ENCODE peak calls at places on chromosome 13, in four cellular contexts. V is osteoblast, F is PC-3, H is endothelial cell of umbilical vein. G is an unnamed sample.

GRCh38 chr13:101554420-101555125 is 102.1 kb downstream of the ITGBL1 start:
- DNase-seq in V (no peak), F (peak; percentile 31), H (no peak), G (no peak)

GRCh38 chr13:27304611-27305010 is 34.0 kb downstream of the RASL11A start:
- DNase-seq in V (peak; percentile 9), F (no peak), H (no peak), G (no peak)

GRCh38 chr13:24709186-24709913 is 29.1 kb downstream of the ATP12A start:
- DNase-seq in V (no peak), F (no peak), H (no peak), G (no peak)

GRCh38 chr13:53004605-53005004 is 24.0 kb upstream of the OLFM4 start:
- DNase-seq in V (no peak), F (no peak), H (no peak), G (no peak)

GRCh38 chr13:93956416-93956815 is 523.1 kb downstream of the DCT start:
- DNase-seq in V (no peak), F (no peak), H (no peak), G (peak; percentile 49)

GRCh38 chr13:110352735-110353134 is 45.7 kb downstream of the COL4A2 start:
- DNase-seq in V (no peak), F (no peak), H (no peak), G (no peak)

GRCh38 chr13:111177081-111177711 is 62.1 kb downstream of the ARHGEF7 start:
- DNase-seq in V (no peak), F (no peak), H (peak; percentile 95), G (peak; percentile 86)

GRCh38 chr13:36981156-36981743 is 17.9 kb downstream of the ALG5 start:
- DNase-seq in V (no peak), F (peak; percentile 62), H (peak; percentile 75), G (peak; percentile 53)

GRCh38 chr13:75255159-75255558 is 226.8 kb downstream of the TBC1D4 start:
- DNase-seq in V (no peak), F (no peak), H (no peak), G (no peak)

GRCh38 chr13:110689041-110689440 is 16.9 kb downstream of the CARS2 start:
- DNase-seq in V (no peak), F (no peak), H (no peak), G (no peak)

GRCh38 chr13:60329221-60329983 is 67.6 kb upstream of the TDRD3 start:
- DNase-seq in V (peak; percentile 63), F (peak; percentile 35), H (peak; percentile 2), G (peak; percentile 29)

GRCh38 chr13:110114351-110114750 is 192.6 kb downstream of the COL4A1 start:
- DNase-seq in V (no peak), F (peak; percentile 44), H (no peak), G (no peak)

GRCh38 chr13:66618702-66619101 is 611.4 kb downstream of the PCDH9 start:
- DNase-seq in V (peak; percentile 76), F (peak; percentile 50), H (peak; percentile 60), G (peak; percentile 72)

GRCh38 chr13:97935071-97935470 is 18.4 kb upstream of the IPO5 start:
- DNase-seq in V (no peak), F (no peak), H (peak; percentile 16), G (no peak)

GRCh38 chr13:24032252-24032651 is 128.3 kb upstream of the SPATA13 start:
- DNase-seq in V (peak; percentile 69), F (no peak), H (no peak), G (peak; percentile 93)

GRCh38 chr13:74062933-74063332 is 71.3 kb downstream of the KLF12 start:
- DNase-seq in V (peak; percentile 82), F (no peak), H (no peak), G (peak; percentile 67)

GRCh38 chr13:95641291-95641811 is 3.2 kb downstream of the DZIP1 start:
- DNase-seq in V (peak; percentile 44), F (no peak), H (peak; percentile 20), G (peak; percentile 53)

GRCh38 chr13:52921194-52921593 is 72.8 kb upstream of the PCDH8 start:
- DNase-seq in V (no peak), F (no peak), H (no peak), G (no peak)

GRCh38 chr13:60753641-60754040 is 356.6 kb downstream of the TDRD3 start:
- DNase-seq in V (peak; percentile 19), F (no peak), H (no peak), G (no peak)

GRCh38 chr13:19587635-19588300 is 26.4 kb upstream of the TPTE2 start:
- DNase-seq in V (peak; percentile 62), F (peak; percentile 80), H (peak; percentile 51), G (peak; percentile 36)

GRCh38 chr13:27622102-27622820 is 569 bp downstream of the POLR1D start:
- DNase-seq in V (peak; percentile 49), F (peak; percentile 5), H (peak; percentile 52), G (no peak)

GRCh38 chr13:37340911-37341670 is 235.6 kb upstream of the CSNK1A1L start:
- DNase-seq in V (peak; percentile 3), F (no peak), H (no peak), G (no peak)

GRCh38 chr13:21668665-21669599 is 1.9 kb upstream of the FGF9 start:
- DNase-seq in V (peak; percentile 78), F (no peak), H (no peak), G (peak; percentile 47)

GRCh38 chr13:112777637-112778406 is 88.0 kb downstream of the ATP11A start:
- DNase-seq in V (peak; percentile 69), F (peak; percentile 2), H (no peak), G (no peak)

GRCh38 chr13:58598241-58598640 is 966.7 kb downstream of the PCDH17 start:
- DNase-seq in V (no peak), F (peak; percentile 1), H (no peak), G (peak; percentile 5)

GRCh38 chr13:29454931-29455481 is 140.5 kb downstream of the SLC7A1 start:
- DNase-seq in V (no peak), F (peak; percentile 74), H (peak; percentile 24), G (peak; percentile 10)

GRCh38 chr13:37869756-37870488 is at the start of gene TRPC4:
- DNase-seq in V (peak; percentile 85), F (peak; percentile 54), H (peak; percentile 22), G (peak; percentile 76)

GRCh38 chr13:112444416-112445399 is 68.6 kb downstream of the SPACA7 start:
- DNase-seq in V (peak; percentile 89), F (no peak), H (no peak), G (no peak)

GRCh38 chr13:98343461-98343860 is 166.4 kb upstream of the RNF113B start:
- DNase-seq in V (no peak), F (no peak), H (no peak), G (no peak)

GRCh38 chr13:79448413-79448812 is 32.5 kb upstream of the NDFIP2 start:
- DNase-seq in V (no peak), F (no peak), H (peak; percentile 40), G (peak; percentile 4)

GRCh38 chr13:35702316-35702715 is 225.8 kb upstream of the MAB21L1 start:
- DNase-seq in V (no peak), F (no peak), H (no peak), G (no peak)

GRCh38 chr13:105655046-105655445 is 880.4 kb downstream of the EFNB2 start:
- DNase-seq in V (no peak), F (peak; percentile 55), H (no peak), G (peak; percentile 90)

GRCh38 chr13:98041081-98041820 is 87.8 kb downstream of the IPO5 start:
- DNase-seq in V (peak; percentile 79), F (no peak), H (no peak), G (no peak)

GRCh38 chr13:33292712-33293111 is 7.2 kb upstream of the STARD13 start:
- DNase-seq in V (no peak), F (no peak), H (no peak), G (no peak)
- H3K4me2 ChIP-seq in V (peak overlapping the region; percentile 80), F (no peak overlapping the region), H (no peak overlapping the region), G (peak overlapping the region; percentile 72)

GRCh38 chr13:44436589-44437337 is 63.1 kb downstream of the SERP2 start:
- DNase-seq in V (peak; percentile 92), F (peak; percentile 85), H (peak; percentile 94), G (peak; percentile 96)

GRCh38 chr13:44439615-44440014 is 66.0 kb downstream of the SERP2 start:
- DNase-seq in V (no peak), F (no peak), H (peak; percentile 15), G (no peak)

GRCh38 chr13:44435142-44435982 is 61.7 kb downstream of the SERP2 start:
- DNase-seq in V (peak; percentile 95), F (peak; percentile 93), H (peak; percentile 99), G (peak; percentile 97)

GRCh38 chr13:44438234-44438579 is 64.6 kb downstream of the SERP2 start:
- DNase-seq in V (no peak), F (no peak), H (no peak), G (no peak)

DNA sequence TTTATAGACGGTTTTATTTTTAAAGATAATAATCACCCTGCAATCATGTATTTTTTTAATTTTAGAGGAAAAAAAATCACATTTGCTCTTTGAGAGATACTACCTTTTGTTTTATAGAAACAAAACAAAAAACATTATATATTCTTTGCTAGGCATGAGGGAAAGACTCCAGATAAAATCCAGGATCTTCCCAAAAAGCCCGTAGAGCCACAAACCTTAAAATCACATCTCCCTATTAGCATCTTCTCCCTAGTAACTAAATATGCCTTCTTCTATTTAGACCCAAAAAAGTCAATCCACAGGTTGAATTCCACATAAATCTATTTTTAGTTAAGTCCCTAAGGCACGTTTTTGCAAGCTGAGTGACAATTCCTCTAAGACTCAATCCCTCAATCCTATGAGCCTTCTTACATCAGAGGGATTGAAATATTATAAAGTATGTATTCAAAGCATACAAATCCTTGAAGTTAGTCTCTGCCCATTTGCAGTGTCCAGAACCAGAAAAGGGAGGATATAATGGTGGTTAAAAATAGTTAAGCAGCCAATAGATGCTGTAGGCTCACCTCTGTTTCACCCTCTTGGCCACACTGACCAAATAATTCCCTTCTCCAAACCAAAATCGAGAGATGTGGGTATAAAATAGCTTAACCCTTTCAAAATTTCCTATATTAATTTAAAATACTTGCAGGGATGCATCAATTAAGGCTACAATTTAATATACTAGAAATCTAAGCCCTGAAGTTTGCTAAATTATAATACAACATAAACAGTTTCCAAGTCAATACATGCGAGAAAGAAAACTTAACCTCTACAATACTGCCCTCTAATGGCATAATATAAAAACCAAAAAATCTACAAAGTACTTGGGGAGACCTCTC is 64.0 kb downstream of the SERP2 start:
- DNase-seq in V (no peak), F (peak; percentile 75), H (peak; percentile 70), G (peak; percentile 78)
- H3K4me2 ChIP-seq in V (peak overlapping the region; percentile 74), F (peak overlapping the region; percentile 85), H (peak overlapping the region; percentile 53), G (peak overlapping the region; percentile 53)

DNA sequence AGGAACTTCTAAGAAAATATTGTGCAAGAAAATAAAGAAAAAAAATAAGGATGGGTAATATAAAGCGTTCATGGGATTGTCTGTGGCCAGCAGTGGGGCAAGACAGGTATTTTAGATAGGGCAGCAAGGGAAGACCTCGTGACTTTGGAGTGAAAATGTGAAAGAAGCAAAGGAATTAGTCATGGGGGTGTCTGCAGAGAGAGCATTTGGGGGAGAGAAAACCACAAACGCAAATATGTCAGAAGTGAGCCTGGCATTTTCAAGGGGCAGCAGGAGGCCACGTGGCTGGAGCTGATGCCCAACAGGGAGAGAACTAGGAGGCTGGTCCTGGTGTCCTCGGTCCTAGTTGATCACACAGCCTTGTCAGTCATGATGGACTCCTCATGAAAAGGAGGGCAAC is 31.1 kb downstream of the RUBCNL start:
- DNase-seq in V (no peak), F (no peak), H (no peak), G (peak; percentile 49)
- H3K4me2 ChIP-seq in V (no peak overlapping the region), F (no peak overlapping the region), H (no peak overlapping the region), G (no peak overlapping the region)

DNA sequence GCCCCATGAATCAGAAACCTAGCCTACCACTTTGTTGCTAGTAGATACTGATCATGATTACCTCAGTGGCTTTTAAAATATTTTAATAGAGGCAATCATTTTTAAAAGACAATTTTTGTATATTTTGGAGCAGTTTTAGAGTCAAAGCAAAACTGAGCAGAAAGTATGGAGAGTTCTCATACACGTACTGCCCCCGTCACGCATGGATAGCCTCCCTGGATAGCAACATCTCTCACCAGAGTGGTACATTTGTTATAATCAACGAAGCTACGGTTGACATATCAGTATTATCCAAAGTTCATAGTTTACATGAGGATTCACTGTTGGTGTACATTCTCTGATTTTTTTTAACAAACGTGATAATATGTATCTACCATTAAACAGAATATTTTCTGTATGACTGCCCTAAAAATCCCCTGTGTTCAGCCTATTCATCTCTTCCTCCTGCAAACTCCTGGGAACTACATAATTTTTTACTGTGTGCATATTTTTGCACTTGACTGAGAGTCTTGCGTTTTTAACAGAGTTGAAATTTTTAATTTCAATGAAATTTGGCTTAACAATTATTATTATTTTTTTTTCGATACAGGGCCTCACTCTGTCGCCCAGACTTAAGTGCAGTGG is 1436.8 kb upstream of the PCDH9 start:
- DNase-seq in V (no peak), F (no peak), H (no peak), G (no peak)
- H3K4me2 ChIP-seq in V (no peak overlapping the region), F (no peak overlapping the region), H (no peak overlapping the region), G (no peak overlapping the region)